ENCODE peak calls at places on chromosome 11, in seven cellular contexts. One of them, this sample, is unnamed.

GRCh38 chr11:118287006-118287405 is 17.5 kb upstream of the CD3E start:
- DNase-seq in tibial nerve: no peak
- DNase-seq in coronary artery: no peak
- DNase-seq in astrocyte of the spinal cord: peak
- DNase-seq in fibroblast of lung: no peak
- DNase-seq in stomach: no peak
- DNase-seq in GM10248: no peak
- DNase-seq in this sample: no peak

GRCh38 chr11:12079726-12080556 is 30.4 kb upstream of the MICAL2 start:
- DNase-seq in tibial nerve: peak
- DNase-seq in coronary artery: peak
- DNase-seq in astrocyte of the spinal cord: peak
- DNase-seq in fibroblast of lung: peak
- DNase-seq in stomach: peak
- DNase-seq in GM10248: no peak
- DNase-seq in this sample: no peak

GRCh38 chr11:120243221-120243620 is 3.3 kb downstream of the POU2F3 start:
- DNase-seq in tibial nerve: no peak
- DNase-seq in coronary artery: no peak
- DNase-seq in astrocyte of the spinal cord: no peak
- DNase-seq in fibroblast of lung: no peak
- DNase-seq in stomach: no peak
- DNase-seq in GM10248: no peak
- DNase-seq in this sample: no peak

GRCh38 chr11:35088676-35089075 is 50.3 kb upstream of the CD44 start:
- DNase-seq in tibial nerve: no peak
- DNase-seq in coronary artery: no peak
- DNase-seq in astrocyte of the spinal cord: no peak
- DNase-seq in fibroblast of lung: no peak
- DNase-seq in stomach: no peak
- DNase-seq in GM10248: no peak
- DNase-seq in this sample: no peak

GRCh38 chr11:14638561-14638960 is 5.0 kb upstream of the PDE3B start:
- DNase-seq in tibial nerve: no peak
- DNase-seq in coronary artery: no peak
- DNase-seq in astrocyte of the spinal cord: peak
- DNase-seq in fibroblast of lung: peak
- DNase-seq in stomach: no peak
- DNase-seq in GM10248: no peak
- DNase-seq in this sample: no peak

GRCh38 chr11:83151274-83151977 is 5.5 kb upstream of the PCF11 start:
- DNase-seq in tibial nerve: no peak
- DNase-seq in coronary artery: no peak
- DNase-seq in astrocyte of the spinal cord: no peak
- DNase-seq in fibroblast of lung: no peak
- DNase-seq in stomach: no peak
- DNase-seq in GM10248: no peak
- DNase-seq in this sample: no peak

GRCh38 chr11:109076870-109077269 is 345.1 kb upstream of the C11orf87 start:
- DNase-seq in tibial nerve: no peak
- DNase-seq in coronary artery: no peak
- DNase-seq in astrocyte of the spinal cord: no peak
- DNase-seq in fibroblast of lung: no peak
- DNase-seq in stomach: no peak
- DNase-seq in GM10248: no peak
- DNase-seq in this sample: no peak

GRCh38 chr11:61555978-61556377 is 24.9 kb downstream of the SYT7 start:
- DNase-seq in tibial nerve: no peak
- DNase-seq in coronary artery: no peak
- DNase-seq in astrocyte of the spinal cord: no peak
- DNase-seq in fibroblast of lung: no peak
- DNase-seq in stomach: no peak
- DNase-seq in GM10248: no peak
- DNase-seq in this sample: no peak

GRCh38 chr11:57249384-57250319 is 12.6 kb upstream of the APLNR start:
- DNase-seq in tibial nerve: peak
- DNase-seq in coronary artery: no peak
- DNase-seq in astrocyte of the spinal cord: peak
- DNase-seq in fibroblast of lung: peak
- DNase-seq in stomach: peak
- DNase-seq in GM10248: peak
- DNase-seq in this sample: peak

GRCh38 chr11:11521306-11522002 is 100.4 kb downstream of the GALNT18 start:
- DNase-seq in tibial nerve: no peak
- DNase-seq in coronary artery: no peak
- DNase-seq in astrocyte of the spinal cord: no peak
- DNase-seq in fibroblast of lung: no peak
- DNase-seq in stomach: no peak
- DNase-seq in GM10248: no peak
- DNase-seq in this sample: no peak

GRCh38 chr11:77114089-77114463 is 11.4 kb downstream of the OMP start:
- DNase-seq in tibial nerve: no peak
- DNase-seq in coronary artery: no peak
- DNase-seq in astrocyte of the spinal cord: no peak
- DNase-seq in fibroblast of lung: no peak
- DNase-seq in stomach: no peak
- DNase-seq in GM10248: no peak
- DNase-seq in this sample: no peak

GRCh38 chr11:1737080-1737757 is 13.2 kb downstream of the IFITM10 start:
- DNase-seq in tibial nerve: no peak
- DNase-seq in coronary artery: no peak
- DNase-seq in astrocyte of the spinal cord: no peak
- DNase-seq in fibroblast of lung: no peak
- DNase-seq in stomach: no peak
- DNase-seq in GM10248: no peak
- DNase-seq in this sample: no peak

GRCh38 chr11:4881860-4882500 is at the start of gene OR51T1:
- DNase-seq in tibial nerve: no peak
- DNase-seq in coronary artery: no peak
- DNase-seq in astrocyte of the spinal cord: peak
- DNase-seq in fibroblast of lung: peak
- DNase-seq in stomach: no peak
- DNase-seq in GM10248: no peak
- DNase-seq in this sample: no peak

GRCh38 chr11:44532809-44533208 is 32.7 kb upstream of the CD82 start:
- DNase-seq in tibial nerve: no peak
- DNase-seq in coronary artery: no peak
- DNase-seq in astrocyte of the spinal cord: no peak
- DNase-seq in fibroblast of lung: no peak
- DNase-seq in stomach: no peak
- DNase-seq in GM10248: no peak
- DNase-seq in this sample: no peak

GRCh38 chr11:83220279-83220678 is 26.8 kb downstream of the ANKRD42 start:
- DNase-seq in tibial nerve: no peak
- DNase-seq in coronary artery: no peak
- DNase-seq in astrocyte of the spinal cord: no peak
- DNase-seq in fibroblast of lung: no peak
- DNase-seq in stomach: no peak
- DNase-seq in GM10248: no peak
- DNase-seq in this sample: no peak

GRCh38 chr11:12841946-12842630 is 167.0 kb upstream of the RASSF10 start:
- DNase-seq in tibial nerve: no peak
- DNase-seq in coronary artery: no peak
- DNase-seq in astrocyte of the spinal cord: peak
- DNase-seq in fibroblast of lung: peak
- DNase-seq in stomach: no peak
- DNase-seq in GM10248: no peak
- DNase-seq in this sample: no peak

DNA sequence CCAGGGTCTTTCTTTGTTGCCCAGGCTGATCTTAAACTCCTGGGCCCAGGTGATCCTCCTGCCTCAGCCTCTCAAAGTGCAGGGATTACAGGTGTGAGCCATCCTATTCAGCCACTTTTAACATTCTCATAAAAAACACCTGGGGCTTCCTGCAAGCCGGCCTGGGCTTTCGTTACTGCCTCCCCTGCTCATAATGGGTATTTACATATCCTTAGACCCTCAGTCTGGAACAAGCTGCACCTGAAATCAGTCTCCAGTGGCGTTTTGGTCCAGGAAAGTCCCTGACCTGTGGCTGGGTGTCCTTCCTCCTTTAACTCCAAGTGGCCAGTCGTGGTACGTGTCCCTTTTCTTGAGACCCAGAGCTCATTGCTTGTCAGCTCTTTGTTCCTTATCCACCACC is 320.7 kb downstream of the TMEM135 start:
- DNase-seq in tibial nerve: no peak
- DNase-seq in coronary artery: no peak
- DNase-seq in astrocyte of the spinal cord: no peak
- DNase-seq in fibroblast of lung: no peak
- DNase-seq in stomach: no peak
- DNase-seq in GM10248: no peak
- DNase-seq in this sample: no peak
- TF ChIP-seq CTCF in tibial nerve: no peak
- TF ChIP-seq CTCF in coronary artery: no peak
- TF ChIP-seq CTCF in astrocyte of the spinal cord: no peak
- TF ChIP-seq CTCF in fibroblast of lung: no peak
- TF ChIP-seq CTCF in stomach: no peak
- TF ChIP-seq CTCF in GM10248: no peak
- TF ChIP-seq CTCF in this sample: no peak

GRCh38 chr11:24617856-24618255 is 121.0 kb downstream of the LUZP2 start:
- DNase-seq in tibial nerve: no peak
- DNase-seq in coronary artery: no peak
- DNase-seq in astrocyte of the spinal cord: no peak
- DNase-seq in fibroblast of lung: no peak
- DNase-seq in stomach: no peak
- DNase-seq in GM10248: no peak
- DNase-seq in this sample: no peak
- TF ChIP-seq CTCF in tibial nerve: no peak
- TF ChIP-seq CTCF in coronary artery: no peak
- TF ChIP-seq CTCF in astrocyte of the spinal cord: no peak
- TF ChIP-seq CTCF in fibroblast of lung: no peak
- TF ChIP-seq CTCF in stomach: no peak
- TF ChIP-seq CTCF in GM10248: no peak
- TF ChIP-seq CTCF in this sample: no peak

GRCh38 chr11:73196576-73196975 is 21.5 kb upstream of the P2RY2 start:
- DNase-seq in tibial nerve: no peak
- DNase-seq in coronary artery: no peak
- DNase-seq in astrocyte of the spinal cord: no peak
- DNase-seq in fibroblast of lung: no peak
- DNase-seq in stomach: no peak
- DNase-seq in GM10248: no peak
- DNase-seq in this sample: no peak

GRCh38 chr11:73197348-73197747 is 20.7 kb upstream of the P2RY2 start:
- DNase-seq in tibial nerve: no peak
- DNase-seq in coronary artery: no peak
- DNase-seq in astrocyte of the spinal cord: no peak
- DNase-seq in fibroblast of lung: no peak
- DNase-seq in stomach: no peak
- DNase-seq in GM10248: no peak
- DNase-seq in this sample: no peak

GRCh38 chr11:73194034-73194507 is 24.0 kb upstream of the P2RY2 start:
- DNase-seq in tibial nerve: no peak
- DNase-seq in coronary artery: no peak
- DNase-seq in astrocyte of the spinal cord: no peak
- DNase-seq in fibroblast of lung: no peak
- DNase-seq in stomach: no peak
- DNase-seq in GM10248: no peak
- DNase-seq in this sample: no peak

GRCh38 chr11:73194593-73194992 is 23.5 kb upstream of the P2RY2 start:
- DNase-seq in tibial nerve: no peak
- DNase-seq in coronary artery: no peak
- DNase-seq in astrocyte of the spinal cord: no peak
- DNase-seq in fibroblast of lung: no peak
- DNase-seq in stomach: no peak
- DNase-seq in GM10248: no peak
- DNase-seq in this sample: no peak

DNA sequence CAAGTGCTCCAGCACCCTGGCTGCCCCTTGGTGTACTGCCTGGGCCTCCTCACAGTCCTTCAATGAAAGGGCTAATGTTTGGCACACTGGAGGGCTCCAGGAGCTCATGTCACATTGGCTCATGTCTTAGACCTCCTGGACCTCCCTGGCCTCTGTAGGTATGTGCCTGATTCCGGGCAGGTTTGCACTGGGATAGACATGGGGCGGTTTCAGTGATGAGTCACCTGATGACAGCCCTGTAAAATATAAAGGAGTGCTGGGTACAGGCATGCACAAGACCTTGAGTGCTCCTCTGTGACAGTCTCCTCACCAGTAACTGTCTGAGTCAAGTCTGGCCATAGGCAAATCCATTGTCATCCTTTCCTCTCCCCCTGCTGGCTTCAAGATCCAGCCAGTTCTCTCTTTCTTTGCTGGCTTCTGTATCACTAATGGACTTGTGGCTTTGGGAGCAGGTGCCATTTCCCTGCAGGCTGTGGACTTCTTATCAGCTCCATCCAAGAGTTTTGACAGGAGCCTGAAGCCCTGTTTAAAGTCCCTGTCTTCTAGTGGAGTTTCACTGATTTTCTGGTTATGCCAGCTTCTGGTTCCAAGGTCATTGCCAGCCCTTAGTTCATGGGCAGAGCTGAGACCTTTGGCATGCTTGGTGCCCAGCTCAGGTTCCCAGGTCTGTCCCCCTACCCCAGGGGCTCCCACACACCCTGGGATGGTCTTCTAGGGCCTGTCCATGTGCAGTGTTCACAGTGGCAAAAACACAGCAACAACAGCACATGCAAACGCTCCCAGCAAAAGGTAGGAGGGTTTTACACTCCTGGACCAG is 22.7 kb upstream of the P2RY2 start:
- DNase-seq in tibial nerve: no peak
- DNase-seq in coronary artery: no peak
- DNase-seq in astrocyte of the spinal cord: no peak
- DNase-seq in fibroblast of lung: no peak
- DNase-seq in stomach: peak
- DNase-seq in GM10248: peak
- DNase-seq in this sample: no peak
- TF ChIP-seq CTCF in tibial nerve: no peak
- TF ChIP-seq CTCF in coronary artery: no peak
- TF ChIP-seq CTCF in astrocyte of the spinal cord: no peak
- TF ChIP-seq CTCF in fibroblast of lung: no peak
- TF ChIP-seq CTCF in stomach: no peak
- TF ChIP-seq CTCF in GM10248: no peak
- TF ChIP-seq CTCF in this sample: no peak

DNA sequence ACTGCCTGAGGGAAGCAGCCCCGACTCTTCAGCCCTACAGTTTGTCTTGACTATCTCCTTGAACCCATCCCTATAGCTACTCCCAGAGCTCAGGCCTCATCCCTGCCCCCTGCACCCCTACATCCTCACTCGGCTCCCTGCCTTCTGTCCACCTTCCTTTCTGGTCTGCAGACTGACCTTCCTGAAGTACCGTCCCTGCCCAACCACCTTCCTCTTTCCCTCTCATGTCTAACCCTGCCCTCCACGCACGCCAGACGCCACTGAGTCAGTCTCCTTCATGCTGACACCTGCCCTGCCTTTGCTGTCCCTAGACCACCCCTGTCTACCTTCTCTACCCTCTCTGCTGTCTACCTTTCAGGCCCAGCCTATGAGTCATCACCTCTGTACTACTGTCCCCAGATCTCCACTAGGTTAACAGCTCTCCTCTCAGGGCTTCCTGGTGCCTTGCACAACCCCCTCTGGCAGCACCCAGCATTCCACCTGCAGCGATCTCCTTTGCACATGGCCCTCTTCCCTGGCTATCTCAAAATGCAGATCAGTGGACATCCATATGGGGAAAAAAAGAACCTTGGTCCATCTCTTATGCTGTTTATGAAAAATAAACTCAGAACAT is 8.9 kb downstream of the KCTD21 start:
- DNase-seq in tibial nerve: no peak
- DNase-seq in coronary artery: no peak
- DNase-seq in astrocyte of the spinal cord: no peak
- DNase-seq in fibroblast of lung: no peak
- DNase-seq in stomach: no peak
- DNase-seq in GM10248: no peak
- DNase-seq in this sample: no peak
- TF ChIP-seq CTCF in tibial nerve: no peak
- TF ChIP-seq CTCF in coronary artery: no peak
- TF ChIP-seq CTCF in astrocyte of the spinal cord: no peak
- TF ChIP-seq CTCF in fibroblast of lung: no peak
- TF ChIP-seq CTCF in stomach: no peak
- TF ChIP-seq CTCF in GM10248: no peak
- TF ChIP-seq CTCF in this sample: no peak